ENCODE peak calls at places on chromosomes 16 and 17, in five cellular contexts. A is cardiac muscle cell, G is DND-41, U is IMR-90, S is fibroblast of pulmonary artery. N is an unnamed sample.

GRCh38 chr17:68061512-68062313 is 26.2 kb downstream of the KPNA2 start:
- DNase-seq in G (no peak), U (peak; percentile 38), A (peak; percentile 36), S (peak; percentile 46), N (no peak)

GRCh38 chr16:19705843-19706242 is 12.2 kb downstream of the KNOP1 start:
- DNase-seq in U (no peak), A (no peak), G (no peak), S (no peak), N (no peak)

GRCh38 chr17:8941520-8941919 is 24.0 kb downstream of the PIK3R5 start:
- DNase-seq in G (peak; percentile 94), U (no peak), A (no peak), S (no peak), N (peak; percentile 67)

GRCh38 chr17:45288825-45289224 is 26.9 kb upstream of the SPATA32 start:
- DNase-seq in S (no peak), U (no peak), A (no peak), G (no peak), N (no peak)

GRCh38 chr17:15432807-15433547 is 34.4 kb downstream of the CDRT4 start:
- DNase-seq in G (no peak), S (peak; percentile 81), U (peak; percentile 93), A (peak; percentile 93), N (no peak)

GRCh38 chr17:32625971-32626370 is 139.2 kb downstream of the CDK5R1 start:
- DNase-seq in S (no peak), G (no peak), U (no peak), A (no peak), N (no peak)

GRCh38 chr16:27811881-27812280 is 251.6 kb downstream of the GSG1L start:
- DNase-seq in A (no peak), G (no peak), U (no peak), S (no peak), N (no peak)

GRCh38 chr16:50505714-50506542 is 42.3 kb upstream of the NKD1 start:
- DNase-seq in U (no peak), G (no peak), A (no peak), S (no peak), N (peak; percentile 42)

GRCh38 chr17:34606721-34607120 is 27.3 kb downstream of the TMEM132E start:
- DNase-seq in A (no peak), G (no peak), U (no peak), S (no peak), N (no peak)

GRCh38 chr17:70208080-70208794 is 38.9 kb downstream of the KCNJ2 start:
- DNase-seq in A (no peak), U (no peak), G (no peak), S (no peak), N (no peak)

GRCh38 chr17:62648954-62649294 is 21.5 kb downstream of the MRC2 start:
- DNase-seq in U (no peak), G (no peak), A (no peak), S (no peak), N (no peak)

GRCh38 chr16:80150978-80151705 is 389.7 kb upstream of the DYNLRB2 start:
- DNase-seq in S (no peak), U (peak; percentile 51), G (no peak), A (no peak), N (no peak)

GRCh38 chr16:68229431-68230175 is 6.3 kb downstream of the ESRP2 start:
- DNase-seq in U (peak; percentile 65), A (peak; percentile 78), S (peak; percentile 76), G (peak; percentile 63), N (peak; percentile 53)

GRCh38 chr16:88672776-88673175 is 9.9 kb upstream of the MVD start:
- DNase-seq in A (no peak), U (no peak), S (no peak), G (no peak), N (no peak)
- TF ChIP-seq CTCF in A (peak; percentile 34), U (peak; percentile 26), S (peak; percentile 30), G (no peak), N (no peak)

DNA sequence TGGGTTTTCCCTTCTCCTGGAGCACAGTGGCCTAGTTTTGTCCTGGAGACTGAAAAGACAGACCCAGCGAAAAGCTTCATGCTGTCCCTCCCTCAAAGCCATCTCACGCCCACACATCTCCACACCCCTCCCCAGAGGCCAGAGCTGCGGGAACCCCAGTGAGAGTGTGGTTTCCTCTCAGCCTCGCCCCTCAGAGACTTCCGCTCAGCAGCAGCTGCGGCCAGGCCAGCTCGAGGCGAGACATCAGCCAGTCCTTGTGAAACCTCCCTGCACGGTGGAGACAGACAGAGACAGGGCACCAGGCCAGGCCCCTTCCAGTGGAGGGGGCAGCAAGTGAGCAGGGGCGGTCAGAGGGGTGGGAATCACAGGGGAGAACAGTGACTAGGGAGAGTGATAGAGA is 77.0 kb upstream of the TNRC6C start:
- DNase-seq in A (peak; percentile 90), G (peak; percentile 95), U (peak; percentile 28), S (peak; percentile 85), N (peak; percentile 65)
- TF ChIP-seq CTCF in A (no peak), G (no peak), U (no peak), S (no peak), N (no peak)

GRCh38 chr17:3729881-3730280 is 6.2 kb downstream of the HASPIN start:
- DNase-seq in U (no peak), G (no peak), S (no peak), A (no peak), N (no peak)

GRCh38 chr17:3735515-3735914 is 11.8 kb downstream of the HASPIN start:
- DNase-seq in U (peak; percentile 36), A (no peak), S (no peak), G (no peak), N (no peak)

GRCh38 chr17:3727041-3727440 is 3.3 kb downstream of the HASPIN start:
- DNase-seq in A (no peak), G (no peak), U (no peak), S (no peak), N (no peak)

GRCh38 chr17:3730881-3731429 is 7.3 kb downstream of the HASPIN start:
- DNase-seq in U (peak; percentile 42), G (no peak), A (peak; percentile 72), S (peak; percentile 57), N (no peak)

GRCh38 chr17:3732171-3732570 is 8.5 kb downstream of the HASPIN start:
- DNase-seq in S (peak; percentile 25), G (no peak), U (peak; percentile 20), A (peak; percentile 38), N (no peak)
- TF ChIP-seq CTCF in S (peak; percentile 1), G (no peak), U (no peak), A (no peak), N (no peak)

GRCh38 chr17:80568246-80568645 is 23.6 kb downstream of the RPTOR start:
- DNase-seq in A (no peak), S (no peak), U (no peak), G (no peak), N (no peak)
- TF ChIP-seq CTCF in A (no peak), S (no peak), U (no peak), G (no peak), N (no peak)

GRCh38 chr17:78356163-78356713 is 3.6 kb downstream of the SOCS3 start:
- DNase-seq in U (peak; percentile 98), S (peak; percentile 75), A (peak; percentile 71), G (peak; percentile 71), N (peak; percentile 96)
- TF ChIP-seq CTCF in U (no peak), S (no peak), A (no peak), G (no peak), N (no peak)

DNA sequence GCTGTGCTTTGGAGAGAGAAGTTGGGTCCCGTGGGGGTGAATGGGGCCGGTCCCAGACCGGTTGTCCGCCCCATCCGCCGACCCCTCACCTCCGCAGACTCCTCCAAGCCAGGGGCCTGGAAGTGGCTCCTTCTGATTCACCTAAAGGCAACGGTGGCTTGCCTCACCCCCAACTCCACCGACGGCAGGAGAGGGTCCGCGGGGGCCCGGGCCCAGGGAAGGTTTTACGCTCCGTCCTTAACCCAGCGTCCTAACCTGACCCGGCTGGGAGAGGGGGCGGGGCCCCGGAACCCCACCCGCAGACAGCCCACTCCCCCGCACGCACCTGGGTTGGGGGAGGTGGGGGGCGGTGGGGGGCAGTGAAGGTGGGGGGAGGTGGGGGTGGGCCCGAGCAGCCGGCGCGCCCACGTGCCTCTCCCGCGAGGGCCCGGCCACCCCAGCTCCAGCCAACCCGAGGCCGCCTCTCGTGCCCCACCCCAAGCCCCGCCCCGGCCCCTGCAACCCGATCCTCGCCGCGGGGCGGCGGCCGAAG is 12.7 kb upstream of the CD300A start:
- DNase-seq in U (no peak), A (no peak), S (no peak), G (no peak), N (peak; percentile 50)
- TF ChIP-seq CTCF in U (no peak), A (no peak), S (no peak), G (no peak), N (peak; percentile 25)